ENCODE peak calls at places on chromosomes 5 and 9, in four cellular contexts. G is K562, M is upper lobe of left lung, U is A549. S is an unnamed sample.

GRCh38 chr9:109164040-109164439 is 3.0 kb downstream of the FRRS1L start:
- DNase-seq in U (no peak), M (no peak), G (no peak), S (no peak)

GRCh38 chr5:103393131-103393754 is 134.7 kb downstream of the MACIR start:
- DNase-seq in M (no peak), G (no peak), U (no peak), S (no peak)

GRCh38 chr5:97846646-97847045 is 663.6 kb upstream of the RIOK2 start:
- DNase-seq in M (no peak), U (no peak), G (no peak), S (no peak)

GRCh38 chr5:24598926-24599325 is 45.9 kb downstream of the CDH10 start:
- DNase-seq in U (no peak), G (no peak), M (no peak), S (no peak)

GRCh38 chr9:114307323-114308250 is 15.3 kb upstream of the ORM1 start:
- DNase-seq in G (no peak), M (no peak), U (no peak), S (no peak)

GRCh38 chr5:6587171-6587570 is 45.7 kb downstream of the NSUN2 start:
- DNase-seq in M (no peak), U (no peak), G (no peak), S (no peak)

GRCh38 chr9:79763861-79764260 is 192.1 kb downstream of the TLE4 start:
- DNase-seq in M (no peak), U (no peak), G (no peak), S (peak; percentile 8)

GRCh38 chr9:126000731-126001580 is 253.8 kb downstream of the PBX3 start:
- DNase-seq in G (no peak), M (peak; percentile 67), U (no peak), S (no peak)

GRCh38 chr5:132561601-132562000 is 4.8 kb downstream of the RAD50 start:
- DNase-seq in G (no peak), U (no peak), M (no peak), S (no peak)

GRCh38 chr9:132079391-132080071 is at the start of gene MED27:
- DNase-seq in M (peak; percentile 84), U (peak; percentile 92), G (peak; percentile 86), S (peak; percentile 94)

GRCh38 chr9:131839281-131840084 is 99.6 kb upstream of the RAPGEF1 start:
- DNase-seq in G (peak; percentile 49), U (no peak), M (no peak), S (peak; percentile 22)

GRCh38 chr5:151068571-151069197 is 12.2 kb downstream of the TNIP1 start:
- DNase-seq in G (no peak), M (peak; percentile 38), U (no peak), S (peak; percentile 50)

GRCh38 chr9:126122901-126123616 is 203.6 kb upstream of the MVB12B start:
- DNase-seq in G (no peak), U (no peak), M (no peak), S (no peak)

GRCh38 chr9:14303110-14303509 is 10.8 kb downstream of the NFIB start:
- DNase-seq in G (no peak), M (no peak), U (no peak), S (no peak)

GRCh38 chr5:80481019-80481893 is 6.6 kb upstream of the FAM151B start:
- DNase-seq in G (peak; percentile 51), U (peak; percentile 44), M (no peak), S (peak; percentile 40)

GRCh38 chr9:98241357-98242104 is 13.9 kb downstream of the TBC1D2 start:
- DNase-seq in G (no peak), U (no peak), M (no peak), S (no peak)

GRCh38 chr9:132622144-132622543 is 39.7 kb downstream of the BARHL1 start:
- DNase-seq in G (no peak), M (no peak), U (no peak), S (no peak)

GRCh38 chr5:33457124-33457523 is 16.4 kb downstream of the TARS1 start:
- DNase-seq in G (no peak), M (no peak), U (no peak), S (no peak)

GRCh38 chr5:51226420-51226735 is 156.9 kb upstream of the ISL1 start:
- DNase-seq in U (no peak), G (no peak), M (no peak), S (no peak)

GRCh38 chr9:127557466-127557869 is 54.6 kb upstream of the STXBP1 start:
- DNase-seq in U (no peak), M (no peak), G (no peak), S (no peak)

GRCh38 chr5:150542933-150543445 is 35.1 kb downstream of the NDST1 start:
- DNase-seq in U (no peak), G (no peak), M (no peak), S (peak; percentile 86)

GRCh38 chr5:169762338-169763095 is 125.4 kb downstream of the DOCK2 start:
- DNase-seq in G (no peak), M (no peak), U (no peak), S (no peak)

GRCh38 chr5:92779536-92779935 is 801.5 kb downstream of the NR2F1-AS1 start:
- DNase-seq in G (no peak), U (no peak), M (no peak), S (no peak)

GRCh38 chr9:89340332-89340731 is 22.0 kb downstream of the SECISBP2 start:
- DNase-seq in U (no peak), G (no peak), M (no peak), S (no peak)

GRCh38 chr5:180596115-180596667 is 4.9 kb upstream of the SCGB3A1 start:
- DNase-seq in U (no peak), M (no peak), G (no peak), S (no peak)

GRCh38 chr5:2740051-2740848 is 11.2 kb downstream of the IRX2 start:
- DNase-seq in M (peak; percentile 81), U (no peak), G (no peak), S (no peak)

GRCh38 chr9:134880484-134881312 is at the start of gene FCN2:
- DNase-seq in M (no peak), U (no peak), G (no peak), S (no peak)

GRCh38 chr5:113043491-113043931 is 66.9 kb downstream of the DCP2 start:
- DNase-seq in M (peak; percentile 72), U (no peak), G (peak; percentile 51), S (no peak)

DNA sequence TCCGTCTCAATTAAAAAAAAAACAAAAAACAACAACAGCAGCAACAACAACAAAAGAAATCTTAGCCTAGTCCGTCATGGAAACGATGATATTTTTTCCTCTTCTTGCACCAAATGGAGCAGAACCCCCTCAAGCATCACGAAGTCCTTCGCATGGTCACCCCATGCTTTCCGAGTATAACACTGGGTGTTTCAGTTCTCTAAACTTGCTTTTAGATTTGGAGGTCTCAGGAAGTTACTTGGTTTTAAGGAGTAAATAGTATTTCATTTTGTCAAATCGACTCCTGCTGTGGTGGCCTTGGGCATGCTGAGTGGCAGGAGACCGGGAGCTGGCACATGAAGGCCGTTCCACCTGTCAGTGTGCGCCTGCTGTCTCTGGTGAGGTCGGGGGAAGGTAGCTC is 118.5 kb upstream of the CACNA1B start:
- DNase-seq in M (no peak), G (no peak), U (no peak), S (no peak)
- TF ChIP-seq POLR2A in M (no peak), G (no peak), U (no peak), S (no peak)

DNA sequence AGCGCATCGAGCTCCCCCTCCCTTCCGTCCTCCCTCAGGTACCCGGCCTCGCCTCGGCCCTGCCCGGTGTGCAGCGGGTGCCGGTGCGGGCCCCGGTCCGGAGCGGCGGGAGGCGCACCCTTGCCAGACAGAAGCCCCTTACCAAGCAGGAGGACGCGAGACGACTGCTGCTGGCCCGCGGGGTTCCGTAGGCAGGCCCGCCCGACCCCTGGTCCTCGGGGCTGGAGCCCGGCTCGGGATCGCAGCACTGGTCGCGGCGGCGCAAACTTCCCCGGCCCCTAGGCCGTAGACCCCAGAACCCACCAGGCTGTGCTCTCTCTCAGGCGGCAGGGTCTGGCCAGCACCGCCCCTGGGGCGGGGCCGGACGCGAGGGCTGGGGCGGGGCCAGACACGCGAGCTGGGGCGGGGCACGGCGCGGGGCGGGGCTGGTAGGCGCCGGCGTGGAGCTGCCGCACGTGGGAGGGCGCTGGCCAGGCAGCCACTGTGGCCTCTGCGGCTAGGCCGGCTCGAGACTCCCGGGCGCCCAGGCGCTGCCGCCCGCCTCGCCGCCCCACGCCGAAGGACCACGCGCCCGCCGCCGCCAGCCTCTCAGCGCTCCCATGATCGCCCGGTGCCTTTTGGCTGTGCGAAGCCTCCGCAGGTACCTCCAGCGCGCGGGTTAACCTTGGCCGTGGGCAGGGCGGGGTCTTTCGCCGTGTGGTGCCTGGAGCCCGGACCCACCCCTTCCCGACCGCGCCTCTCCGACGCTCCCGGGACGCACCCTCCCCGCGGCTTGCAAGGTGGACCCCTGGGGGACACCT is at the start of the genes NLN and SGTB:
- DNase-seq in U (peak; percentile 74), M (peak; percentile 98), G (peak; percentile 93), S (peak; percentile 91)
- TF ChIP-seq POLR2A in U (peak; percentile 73), M (no peak), G (peak; percentile 63), S (peak; percentile 18)

DNA sequence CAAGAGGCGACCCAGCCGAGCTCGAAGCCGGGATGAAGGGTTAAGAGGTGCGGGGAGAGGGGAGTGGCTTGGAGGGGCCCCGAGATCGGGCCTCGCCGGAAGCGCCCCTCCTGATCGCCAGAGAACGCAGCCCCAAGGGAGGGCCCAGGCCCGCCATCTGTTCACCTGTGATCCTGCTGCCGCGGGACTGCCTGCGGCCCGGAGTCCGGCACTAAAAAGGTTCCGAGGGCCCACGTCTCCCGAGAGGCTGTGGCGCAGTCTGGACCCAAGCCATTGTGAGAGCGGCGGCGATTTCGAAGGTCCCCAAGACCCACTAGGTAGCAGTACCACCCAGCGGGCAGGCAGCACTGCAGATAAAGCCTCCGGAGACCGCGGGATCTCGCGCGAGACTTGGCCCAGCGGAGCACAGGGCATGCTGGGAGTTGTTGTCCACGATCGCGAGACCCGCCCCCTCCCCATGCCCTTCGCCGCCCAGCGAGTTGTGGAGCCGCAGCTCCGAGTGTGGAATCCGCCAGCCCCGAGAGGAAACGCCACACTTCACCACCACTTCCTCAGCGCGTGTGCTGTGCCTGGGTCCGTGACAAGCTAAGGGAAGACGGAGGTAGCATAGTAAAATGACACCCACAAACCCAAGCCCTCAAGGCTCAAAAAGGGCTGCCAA is at the start of gene KIAA1191:
- DNase-seq in U (peak; percentile 87), G (peak; percentile 91), M (peak; percentile 97), S (peak; percentile 96)
- TF ChIP-seq POLR2A in U (peak; percentile 94), G (peak; percentile 95), M (no peak), S (peak; percentile 89)

GRCh38 chr5:134411228-134411545 is 494 bp downstream of the CDKN2AIPNL start:
- DNase-seq in U (no peak), G (no peak), M (no peak), S (no peak)

GRCh38 chr5:134410822-134411221 is 859 bp downstream of the CDKN2AIPNL start:
- DNase-seq in U (no peak), G (no peak), M (no peak), S (no peak)

GRCh38 chr5:134413046-134413445 is 1.4 kb upstream of the CDKN2AIPNL start:
- DNase-seq in G (no peak), M (no peak), U (no peak), S (no peak)

GRCh38 chr5:134409321-134409720 is 2.4 kb downstream of the CDKN2AIPNL start:
- DNase-seq in M (no peak), U (no peak), G (no peak), S (no peak)

DNA sequence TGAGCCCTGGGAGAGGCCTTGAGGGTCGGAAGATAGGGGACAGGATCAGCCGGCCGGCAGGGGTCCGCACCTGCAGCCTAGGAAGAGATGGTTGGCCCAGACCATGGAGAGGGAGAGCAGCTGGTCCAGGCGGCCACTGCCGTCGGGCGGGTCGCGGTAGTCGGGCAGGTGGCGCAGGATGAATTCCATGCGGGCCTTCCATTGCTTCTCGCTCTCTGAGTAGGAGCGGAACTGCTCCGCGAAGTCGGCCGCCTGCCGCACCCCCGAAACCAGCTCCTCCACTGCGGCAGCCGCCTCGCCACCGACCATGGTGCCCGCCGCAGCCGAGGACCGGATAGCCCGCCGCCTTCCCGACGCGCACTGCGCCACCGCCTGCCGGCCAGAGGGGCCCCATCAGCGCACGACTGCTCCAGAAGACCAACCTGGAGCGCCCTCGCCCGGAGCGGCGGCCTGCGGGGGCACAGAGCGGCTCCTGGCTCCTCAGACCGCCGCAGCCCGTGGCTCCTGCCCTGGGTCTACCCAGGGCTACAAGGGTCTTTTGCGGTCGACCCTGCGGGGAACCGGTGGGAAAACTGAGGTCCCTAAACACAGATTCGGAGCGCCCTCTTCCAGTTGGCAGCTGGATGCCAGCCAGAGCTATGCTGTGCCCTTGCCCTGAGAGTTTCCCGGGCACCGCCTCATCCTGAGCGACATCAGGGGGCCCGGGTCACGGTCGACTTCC is at the start of gene CDKN2AIPNL:
- DNase-seq in U (peak; percentile 94), G (peak; percentile 92), M (peak; percentile 98), S (peak; percentile 94)
- TF ChIP-seq POLR2A in U (peak; percentile 83), G (peak; percentile 95), M (no peak), S (peak; percentile 76)